ENCODE peak calls at places on chromosomes 6 and 20, in eight cellular contexts. E, J, T, U, K, M, L and Z are unnamed samples.

GRCh38 chr20:46650575-46651090 is 626 bp downstream of the SLC13A3 start:
- DNase-seq in J (no peak), K (no peak), T (no peak), E (no peak), M (no peak), L (no peak), U (no peak), Z (no peak)

GRCh38 chr6:72654101-72654618 is 32.3 kb downstream of the KCNQ5 start:
- DNase-seq in J (no peak), E (no peak), U (no peak), T (no peak), K (no peak), M (no peak), L (no peak), Z (no peak)

GRCh38 chr6:135640449-135641111 is 143.0 kb upstream of the AHI1 start:
- DNase-seq in K (no peak), E (no peak), T (no peak), L (no peak), J (no peak), U (no peak), M (no peak), Z (no peak)

GRCh38 chr6:4581468-4582420 is 194.5 kb upstream of the CDYL start:
- DNase-seq in M (no peak), J (no peak), E (no peak), K (no peak), L (peak; percentile 13), T (no peak), U (no peak), Z (no peak)

GRCh38 chr6:125300992-125301434 is 754 bp downstream of the HDDC2 start:
- DNase-seq in T (no peak), L (no peak), J (no peak), M (no peak), U (no peak), E (no peak), K (no peak), Z (no peak)

GRCh38 chr6:1376653-1377052 is 12.7 kb upstream of the FOXF2 start:
- DNase-seq in M (no peak), L (no peak), T (no peak), J (no peak), K (no peak), U (no peak), E (no peak), Z (no peak)

GRCh38 chr20:4998160-4998651 is 3.1 kb downstream of the SLC23A2 start:
- DNase-seq in L (no peak), K (no peak), E (peak; percentile 20), U (no peak), M (no peak), J (no peak), T (peak; percentile 16), Z (no peak)

GRCh38 chr6:26197736-26198625 is 110.8 kb downstream of the HFE start:
- DNase-seq in T (peak; percentile 83), E (no peak), L (peak; percentile 32), K (no peak), M (peak; percentile 46), U (no peak), J (no peak), Z (no peak)

GRCh38 chr6:31483392-31483791 is 14.6 kb upstream of the MICB start:
- DNase-seq in U (no peak), E (no peak), J (no peak), L (no peak), K (no peak), T (no peak), M (no peak), Z (no peak)

GRCh38 chr6:8391934-8392333 is 43.4 kb downstream of the SLC35B3 start:
- DNase-seq in L (no peak), J (no peak), U (peak; percentile 7), T (no peak), M (no peak), E (no peak), K (no peak), Z (no peak)

GRCh38 chr6:8743146-8743745 is 307.9 kb upstream of the SLC35B3 start:
- DNase-seq in J (no peak), L (no peak), E (no peak), M (no peak), U (no peak), K (no peak), T (no peak), Z (no peak)

GRCh38 chr6:135270676-135271536 is 89.8 kb downstream of the MYB start:
- DNase-seq in M (no peak), U (no peak), T (no peak), K (no peak), J (no peak), L (no peak), E (no peak), Z (no peak)

GRCh38 chr6:108114861-108115597 is 40.5 kb upstream of the OSTM1 start:
- DNase-seq in K (peak; percentile 65), J (no peak), L (peak; percentile 48), E (no peak), M (peak; percentile 73), T (peak; percentile 89), U (peak; percentile 80), Z (no peak)

GRCh38 chr20:35248641-35249475 is 22.4 kb downstream of the MMP24 start:
- DNase-seq in M (no peak), L (no peak), T (no peak), E (no peak), U (no peak), J (no peak), K (no peak), Z (no peak)

GRCh38 chr6:125367036-125367782 is 65.4 kb upstream of the HDDC2 start:
- DNase-seq in E (no peak), L (no peak), J (no peak), T (no peak), M (no peak), U (no peak), K (no peak), Z (no peak)

GRCh38 chr6:117345292-117345610 is 79.9 kb downstream of the VGLL2 start:
- DNase-seq in U (no peak), L (no peak), T (no peak), K (no peak), M (no peak), E (no peak), J (no peak), Z (no peak)

DNA sequence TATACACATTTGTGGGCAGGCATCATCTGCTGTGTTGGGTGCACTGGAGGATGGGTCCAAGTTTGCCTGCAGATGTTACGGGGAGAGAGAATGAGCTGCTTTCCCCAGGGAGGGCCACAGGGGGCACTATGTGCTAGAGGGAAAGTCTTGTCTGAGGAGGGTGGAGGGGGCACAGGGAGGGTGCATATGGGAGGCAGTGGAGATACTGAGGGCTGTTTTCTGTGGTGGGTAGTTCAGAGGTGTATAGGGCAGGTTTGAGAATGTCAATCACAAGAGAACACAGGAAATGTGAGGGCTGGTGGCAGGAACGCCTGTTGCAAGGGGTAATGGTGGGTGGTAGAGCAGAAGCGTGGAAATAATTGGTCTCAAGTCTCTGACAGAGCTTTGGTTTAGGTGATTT is 7.7 kb upstream of the PTPRA start:
- DNase-seq in J (peak; percentile 17), U (no peak), E (no peak), T (no peak), L (no peak), M (no peak), K (no peak), Z (no peak)
- H3K36me3 ChIP-seq in J (peaks cover 6% of the 10 kb centered on the region), U (no peaks in the 10 kb centered on the region), E (peaks cover 10% of the 10 kb centered on the region), T (peaks cover 42% of the 10 kb centered on the region), L (no peaks in the 10 kb centered on the region), M (no peaks in the 10 kb centered on the region), K (peaks cover 57% of the 10 kb centered on the region), Z (peaks cover 43% of the 10 kb centered on the region)

GRCh38 chr20:43972051-43972450 is 57.4 kb downstream of the TOX2 start:
- DNase-seq in U (no peak), M (no peak), L (no peak), J (no peak), K (no peak), E (no peak), T (no peak), Z (no peak)
- H3K36me3 ChIP-seq in U (no peaks in the 10 kb centered on the region), M (no peaks in the 10 kb centered on the region), L (no peaks in the 10 kb centered on the region), J (no peaks in the 10 kb centered on the region), K (no peaks in the 10 kb centered on the region), E (peaks cover 2% of the 10 kb centered on the region), T (no peaks in the 10 kb centered on the region), Z (no peaks in the 10 kb centered on the region)

GRCh38 chr20:36793294-36794115 is 19.9 kb upstream of the DSN1 start:
- DNase-seq in J (no peak), E (no peak), L (no peak), U (no peak), M (no peak), K (no peak), T (no peak), Z (no peak)

GRCh38 chr20:36796868-36797267 is 23.3 kb upstream of the DSN1 start:
- DNase-seq in J (no peak), K (no peak), M (no peak), U (no peak), T (no peak), L (no peak), E (no peak), Z (no peak)

GRCh38 chr20:36794116-36794474 is 20.5 kb upstream of the DSN1 start:
- DNase-seq in J (no peak), E (no peak), L (no peak), U (no peak), M (no peak), K (no peak), T (no peak), Z (no peak)

GRCh38 chr20:36796117-36796516 is 22.6 kb upstream of the DSN1 start:
- DNase-seq in K (no peak), T (no peak), U (no peak), M (no peak), E (no peak), J (no peak), L (no peak), Z (no peak)

DNA sequence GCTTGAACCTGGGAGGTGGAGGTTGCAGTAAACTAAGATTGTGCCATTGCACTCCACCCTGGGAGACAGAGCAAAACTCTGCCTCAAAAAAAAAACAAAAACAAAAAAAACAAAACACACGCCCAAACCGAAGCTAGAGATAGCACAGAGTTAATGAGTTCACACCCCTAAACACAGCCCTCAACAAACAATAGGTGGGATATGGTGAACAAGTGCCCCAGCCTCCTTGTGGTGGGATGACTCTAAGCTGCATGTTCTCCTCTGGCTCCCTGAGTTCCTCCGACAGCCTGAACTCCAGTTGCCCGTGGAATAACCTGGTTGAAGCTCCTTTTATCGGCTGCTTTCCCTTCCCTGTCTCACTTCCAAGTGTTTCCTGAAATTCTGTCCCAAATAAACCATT is 22.1 kb upstream of the DSN1 start:
- DNase-seq in E (no peak), M (no peak), J (no peak), K (no peak), L (no peak), U (no peak), T (no peak), Z (no peak)
- H3K36me3 ChIP-seq in E (peaks cover 17% of the 10 kb centered on the region), M (peaks cover 83% of the 10 kb centered on the region), J (no peaks in the 10 kb centered on the region), K (peaks cover 95% of the 10 kb centered on the region), L (peaks cover 57% of the 10 kb centered on the region), U (peaks cover 51% of the 10 kb centered on the region), T (peaks cover 40% of the 10 kb centered on the region), Z (no peaks in the 10 kb centered on the region)

DNA sequence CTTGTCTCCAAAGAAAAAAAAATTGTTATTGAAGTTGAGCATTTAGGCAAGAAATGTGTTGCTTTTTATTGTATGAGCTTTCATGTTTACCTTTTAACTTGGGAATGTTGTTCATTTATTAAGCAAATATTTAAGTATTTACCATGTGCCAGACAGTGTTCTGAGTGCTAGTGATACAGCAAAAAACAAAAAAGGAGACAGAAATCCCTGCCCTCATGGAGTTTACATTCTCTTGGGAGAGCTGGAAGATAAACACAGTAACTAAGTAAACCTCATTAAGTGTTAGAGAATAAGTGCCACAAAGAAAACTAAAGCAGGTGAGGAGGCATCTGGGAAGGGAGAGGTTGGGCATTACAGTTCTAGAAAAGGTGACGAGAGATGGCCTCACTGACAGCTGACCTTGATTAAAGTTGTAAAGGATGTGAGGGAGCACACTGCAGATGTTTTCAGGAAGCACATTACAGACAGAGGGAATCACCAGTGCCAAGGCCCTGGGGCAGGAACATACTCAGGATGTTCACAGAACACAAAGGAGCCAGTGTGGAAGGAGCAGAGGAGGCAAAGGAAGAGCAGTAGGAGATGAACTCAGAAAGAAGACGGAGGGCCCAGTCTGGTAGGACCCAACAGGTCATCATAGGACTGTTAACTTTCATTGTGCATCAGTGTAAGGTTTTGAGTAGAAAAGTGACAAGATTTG is 33.5 kb downstream of the XRN2 start:
- DNase-seq in J (no peak), T (no peak), K (no peak), E (no peak), M (no peak), U (no peak), L (no peak), Z (no peak)
- H3K36me3 ChIP-seq in J (peaks cover 61% of the 10 kb centered on the region), T (peaks cover 62% of the 10 kb centered on the region), K (peaks cover 100% of the 10 kb centered on the region), E (peaks cover 4% of the 10 kb centered on the region), M (peaks cover 82% of the 10 kb centered on the region), U (peaks cover 79% of the 10 kb centered on the region), L (peaks cover 51% of the 10 kb centered on the region), Z (peaks cover 80% of the 10 kb centered on the region)